ENCODE peak calls at places on chromosomes 5 and 9, in six cellular contexts. One of them, this sample, is unnamed.

GRCh38 chr5:56601641-56602071 is 213.7 kb upstream of the MAP3K1 start:
- DNase-seq in cardiac muscle cell: no peak
- DNase-seq in heart right ventricle: no peak
- DNase-seq in kidney: no peak
- DNase-seq in adrenal gland: no peak
- DNase-seq in H1: no peak
- DNase-seq in this sample: no peak

GRCh38 chr9:20623021-20623747 is 885 bp upstream of the MLLT3 start:
- DNase-seq in kidney: peak
- DNase-seq in heart right ventricle: peak
- DNase-seq in H1: peak
- DNase-seq in cardiac muscle cell: no peak
- DNase-seq in adrenal gland: peak
- DNase-seq in this sample: peak

GRCh38 chr5:120306331-120306730 is 157.8 kb upstream of the PRR16 start:
- DNase-seq in heart right ventricle: no peak
- DNase-seq in kidney: no peak
- DNase-seq in H1: no peak
- DNase-seq in adrenal gland: no peak
- DNase-seq in cardiac muscle cell: no peak
- DNase-seq in this sample: no peak

GRCh38 chr9:36948051-36948450 is 86.0 kb downstream of the PAX5 start:
- DNase-seq in kidney: no peak
- DNase-seq in heart right ventricle: no peak
- DNase-seq in adrenal gland: no peak
- DNase-seq in H1: no peak
- DNase-seq in cardiac muscle cell: no peak
- DNase-seq in this sample: no peak

GRCh38 chr9:124040935-124041816 is 29.6 kb downstream of the LHX2 start:
- DNase-seq in adrenal gland: peak
- DNase-seq in H1: peak
- DNase-seq in cardiac muscle cell: no peak
- DNase-seq in kidney: no peak
- DNase-seq in heart right ventricle: peak
- DNase-seq in this sample: peak

GRCh38 chr5:164336906-164337305 is 831.5 kb downstream of the MAT2B start:
- DNase-seq in H1: no peak
- DNase-seq in kidney: no peak
- DNase-seq in heart right ventricle: no peak
- DNase-seq in cardiac muscle cell: peak
- DNase-seq in adrenal gland: no peak
- DNase-seq in this sample: no peak

GRCh38 chr5:171966964-171967363 is 39.5 kb downstream of the FBXW11 start:
- DNase-seq in heart right ventricle: no peak
- DNase-seq in cardiac muscle cell: no peak
- DNase-seq in kidney: no peak
- DNase-seq in adrenal gland: no peak
- DNase-seq in H1: no peak
- DNase-seq in this sample: no peak

GRCh38 chr9:96417610-96418073 is 528 bp downstream of the ZNF367 start:
- DNase-seq in heart right ventricle: peak
- DNase-seq in cardiac muscle cell: no peak
- DNase-seq in H1: no peak
- DNase-seq in adrenal gland: peak
- DNase-seq in kidney: peak
- DNase-seq in this sample: peak

GRCh38 chr5:134124289-134125194 is 10.1 kb downstream of the TCF7 start:
- DNase-seq in kidney: no peak
- DNase-seq in heart right ventricle: no peak
- DNase-seq in H1: no peak
- DNase-seq in adrenal gland: no peak
- DNase-seq in cardiac muscle cell: no peak
- DNase-seq in this sample: no peak

GRCh38 chr5:149215478-149216042 is 56.1 kb upstream of the AFAP1L1 start:
- DNase-seq in heart right ventricle: peak
- DNase-seq in cardiac muscle cell: peak
- DNase-seq in adrenal gland: peak
- DNase-seq in H1: no peak
- DNase-seq in kidney: no peak
- DNase-seq in this sample: peak

GRCh38 chr9:129058965-129059795 is 21.7 kb upstream of the DOLPP1 start:
- DNase-seq in adrenal gland: peak
- DNase-seq in kidney: no peak
- DNase-seq in cardiac muscle cell: peak
- DNase-seq in H1: no peak
- DNase-seq in heart right ventricle: no peak
- DNase-seq in this sample: no peak

GRCh38 chr9:134605351-134605968 is 36.1 kb upstream of the COL5A1 start:
- DNase-seq in kidney: no peak
- DNase-seq in heart right ventricle: no peak
- DNase-seq in adrenal gland: no peak
- DNase-seq in cardiac muscle cell: no peak
- DNase-seq in H1: no peak
- DNase-seq in this sample: no peak

GRCh38 chr5:72956324-72957140 is 691 bp downstream of the FCHO2 start:
- DNase-seq in kidney: peak
- DNase-seq in heart right ventricle: peak
- DNase-seq in cardiac muscle cell: peak
- DNase-seq in adrenal gland: peak
- DNase-seq in H1: peak
- DNase-seq in this sample: peak

GRCh38 chr5:91632871-91633270 is 249.8 kb upstream of the ARRDC3 start:
- DNase-seq in adrenal gland: no peak
- DNase-seq in H1: no peak
- DNase-seq in heart right ventricle: no peak
- DNase-seq in kidney: no peak
- DNase-seq in cardiac muscle cell: no peak
- DNase-seq in this sample: no peak

GRCh38 chr5:65880673-65881072 is 45.7 kb upstream of the ERBIN start:
- DNase-seq in kidney: no peak
- DNase-seq in cardiac muscle cell: no peak
- DNase-seq in H1: no peak
- DNase-seq in heart right ventricle: no peak
- DNase-seq in adrenal gland: no peak
- DNase-seq in this sample: no peak

GRCh38 chr5:172708183-172708505 is 62.9 kb downstream of the DUSP1 start:
- DNase-seq in H1: no peak
- DNase-seq in kidney: peak
- DNase-seq in cardiac muscle cell: no peak
- DNase-seq in heart right ventricle: no peak
- DNase-seq in adrenal gland: no peak
- DNase-seq in this sample: no peak

GRCh38 chr5:93723005-93723404 is 18.4 kb downstream of the POU5F2 start:
- DNase-seq in adrenal gland: no peak
- DNase-seq in heart right ventricle: no peak
- DNase-seq in kidney: no peak
- DNase-seq in cardiac muscle cell: no peak
- DNase-seq in H1: no peak
- DNase-seq in this sample: no peak

GRCh38 chr5:59955241-59955640 is 61.7 kb upstream of the PDE4D start:
- DNase-seq in adrenal gland: no peak
- DNase-seq in cardiac muscle cell: no peak
- DNase-seq in heart right ventricle: no peak
- DNase-seq in kidney: no peak
- DNase-seq in H1: no peak
- DNase-seq in this sample: no peak

GRCh38 chr5:74428275-74428674 is 212.3 kb downstream of the ENC1 start:
- DNase-seq in kidney: no peak
- DNase-seq in heart right ventricle: no peak
- DNase-seq in adrenal gland: no peak
- DNase-seq in H1: no peak
- DNase-seq in cardiac muscle cell: no peak
- DNase-seq in this sample: no peak

GRCh38 chr9:82810902-82811301 is 252.0 kb downstream of the RASEF start:
- DNase-seq in cardiac muscle cell: peak
- DNase-seq in adrenal gland: no peak
- DNase-seq in kidney: no peak
- DNase-seq in heart right ventricle: no peak
- DNase-seq in H1: no peak
- DNase-seq in this sample: no peak

GRCh38 chr5:158812381-158812780 is 287.3 kb downstream of the EBF1 start:
- DNase-seq in cardiac muscle cell: peak
- DNase-seq in adrenal gland: peak
- DNase-seq in H1: peak
- DNase-seq in kidney: no peak
- DNase-seq in heart right ventricle: no peak
- DNase-seq in this sample: no peak

GRCh38 chr5:20276061-20276958 is 288.3 kb upstream of the CDH18 start:
- DNase-seq in heart right ventricle: no peak
- DNase-seq in kidney: no peak
- DNase-seq in adrenal gland: peak
- DNase-seq in H1: no peak
- DNase-seq in cardiac muscle cell: peak
- DNase-seq in this sample: no peak

GRCh38 chr5:61295365-61295764 is 36.7 kb upstream of the ZSWIM6 start:
- DNase-seq in kidney: no peak
- DNase-seq in heart right ventricle: no peak
- DNase-seq in cardiac muscle cell: no peak
- DNase-seq in H1: no peak
- DNase-seq in adrenal gland: no peak
- DNase-seq in this sample: no peak

GRCh38 chr5:61292130-61292672 is 39.9 kb upstream of the ZSWIM6 start:
- DNase-seq in H1: no peak
- DNase-seq in adrenal gland: no peak
- DNase-seq in kidney: no peak
- DNase-seq in cardiac muscle cell: no peak
- DNase-seq in heart right ventricle: no peak
- DNase-seq in this sample: no peak

GRCh38 chr5:61290815-61291214 is 41.2 kb upstream of the ZSWIM6 start:
- DNase-seq in cardiac muscle cell: no peak
- DNase-seq in H1: no peak
- DNase-seq in adrenal gland: peak
- DNase-seq in kidney: no peak
- DNase-seq in heart right ventricle: no peak
- DNase-seq in this sample: no peak

GRCh38 chr5:61293051-61293450 is 39.0 kb upstream of the ZSWIM6 start:
- DNase-seq in adrenal gland: no peak
- DNase-seq in cardiac muscle cell: no peak
- DNase-seq in heart right ventricle: no peak
- DNase-seq in H1: no peak
- DNase-seq in kidney: peak
- DNase-seq in this sample: no peak

DNA sequence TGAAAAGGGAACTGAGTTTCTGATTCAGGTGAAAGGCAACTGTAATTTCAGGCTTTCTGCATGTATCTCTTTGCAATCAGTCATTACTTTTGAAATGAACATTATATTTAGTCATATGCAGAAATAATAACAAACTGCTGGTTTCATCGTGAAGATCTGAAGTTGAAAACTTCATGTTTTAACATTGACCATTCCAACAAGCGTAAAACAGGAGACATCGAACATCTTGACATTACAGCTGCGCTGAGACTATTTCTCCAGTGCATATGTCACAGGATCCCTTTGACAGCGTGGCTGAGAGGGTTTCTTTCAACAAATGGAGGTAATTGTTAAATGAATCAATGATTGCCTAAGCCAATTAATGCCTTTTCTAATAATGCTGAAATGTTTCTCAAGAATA is 38.2 kb upstream of the ZSWIM6 start:
- DNase-seq in heart right ventricle: no peak
- DNase-seq in adrenal gland: no peak
- DNase-seq in H1: no peak
- DNase-seq in cardiac muscle cell: no peak
- DNase-seq in kidney: no peak
- DNase-seq in this sample: no peak
- H3K4me3 ChIP-seq in heart right ventricle: no peak
- H3K4me3 ChIP-seq in adrenal gland: no peak
- H3K4me3 ChIP-seq in H1: no peak
- H3K4me3 ChIP-seq in cardiac muscle cell: no peak
- H3K4me3 ChIP-seq in kidney: no peak
- H3K4me3 ChIP-seq in this sample: no peak

GRCh38 chr9:132602207-132602606 is 19.8 kb downstream of the BARHL1 start:
- DNase-seq in adrenal gland: no peak
- DNase-seq in H1: no peak
- DNase-seq in kidney: no peak
- DNase-seq in cardiac muscle cell: no peak
- DNase-seq in heart right ventricle: no peak
- DNase-seq in this sample: no peak
- H3K27ac ChIP-seq in adrenal gland: no peak
- H3K27ac ChIP-seq in H1: no peak
- H3K27ac ChIP-seq in kidney: no peak
- H3K27ac ChIP-seq in cardiac muscle cell: no peak
- H3K27ac ChIP-seq in heart right ventricle: no peak
- H3K27ac ChIP-seq in this sample: no peak

DNA sequence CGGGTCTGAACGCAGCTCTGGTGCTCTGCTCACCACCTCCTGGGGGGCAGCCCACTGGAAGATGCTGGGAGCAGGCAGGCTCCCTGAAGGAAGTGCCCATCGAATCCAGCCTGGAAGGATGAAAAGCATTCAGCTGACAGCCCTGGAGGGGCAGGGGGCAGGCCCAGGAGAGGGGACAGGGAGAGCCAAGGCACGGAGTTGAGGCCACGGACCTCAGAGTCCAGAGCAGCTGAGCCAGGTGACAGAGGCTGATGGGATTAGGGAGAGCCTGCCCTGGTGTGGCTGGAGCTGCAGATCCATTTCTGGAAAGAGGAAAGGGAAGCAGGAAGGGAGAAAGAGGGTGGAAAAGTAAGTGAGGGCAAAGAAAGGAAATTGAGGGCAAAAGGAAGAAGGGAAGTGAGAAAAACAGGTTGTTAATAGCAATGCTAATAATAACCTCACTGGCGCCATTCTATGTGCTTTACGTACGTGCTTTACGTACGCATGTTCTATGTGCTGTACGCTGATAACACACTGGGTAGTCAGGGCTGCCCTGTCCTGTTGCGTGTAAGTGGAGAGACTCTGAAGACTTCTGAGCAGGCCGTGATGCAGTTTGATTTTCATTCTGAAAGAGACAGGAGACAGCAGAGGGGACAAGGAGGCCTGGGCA is 52.6 kb downstream of the LMX1B start:
- DNase-seq in adrenal gland: no peak
- DNase-seq in heart right ventricle: no peak
- DNase-seq in H1: no peak
- DNase-seq in cardiac muscle cell: no peak
- DNase-seq in kidney: no peak
- DNase-seq in this sample: no peak
- TF ChIP-seq CTCF in adrenal gland: no peak
- TF ChIP-seq CTCF in heart right ventricle: no peak
- TF ChIP-seq CTCF in H1: no peak
- TF ChIP-seq CTCF in cardiac muscle cell: no peak
- TF ChIP-seq CTCF in kidney: no peak
- TF ChIP-seq CTCF in this sample: no peak

GRCh38 chr9:136823136-136824046 is 15.6 kb downstream of the RABL6 start:
- DNase-seq in cardiac muscle cell: no peak
- DNase-seq in adrenal gland: peak
- DNase-seq in H1: no peak
- DNase-seq in heart right ventricle: no peak
- DNase-seq in kidney: peak
- DNase-seq in this sample: no peak

GRCh38 chr9:136825295-136826187 is 16.7 kb upstream of the AJM1 start:
- DNase-seq in heart right ventricle: no peak
- DNase-seq in cardiac muscle cell: no peak
- DNase-seq in H1: no peak
- DNase-seq in kidney: peak
- DNase-seq in adrenal gland: peak
- DNase-seq in this sample: no peak

GRCh38 chr9:136820947-136821332 is 13.2 kb downstream of the RABL6 start:
- DNase-seq in heart right ventricle: no peak
- DNase-seq in kidney: peak
- DNase-seq in cardiac muscle cell: peak
- DNase-seq in H1: no peak
- DNase-seq in adrenal gland: peak
- DNase-seq in this sample: no peak

GRCh38 chr9:136824496-136825225 is 16.9 kb downstream of the RABL6 start:
- DNase-seq in cardiac muscle cell: no peak
- DNase-seq in H1: no peak
- DNase-seq in heart right ventricle: no peak
- DNase-seq in adrenal gland: peak
- DNase-seq in kidney: peak
- DNase-seq in this sample: no peak

GRCh38 chr9:136821333-136822031 is 13.7 kb downstream of the RABL6 start:
- DNase-seq in adrenal gland: peak
- DNase-seq in cardiac muscle cell: peak
- DNase-seq in H1: no peak
- DNase-seq in heart right ventricle: no peak
- DNase-seq in kidney: peak
- DNase-seq in this sample: peak
- H3K4me3 ChIP-seq in adrenal gland: no peak
- H3K4me3 ChIP-seq in cardiac muscle cell: peak
- H3K4me3 ChIP-seq in H1: peak
- H3K4me3 ChIP-seq in heart right ventricle: peak
- H3K4me3 ChIP-seq in kidney: peak
- H3K4me3 ChIP-seq in this sample: peak

This sample was measured in right lobe of liver.